ENCODE peak calls at places on chromosome 7, in six cellular contexts. A, V, P, X, R and K are unnamed samples.

GRCh38 chr7:46107610-46108217 is 186.6 kb upstream of the IGFBP3 start:
- DNase-seq in A (no peak), V (no peak), P (no peak), X (no peak), R (no peak), K (no peak)

GRCh38 chr7:8232999-8233847 is 28.7 kb downstream of the ICA1 start:
- DNase-seq in A (no peak), V (no peak), P (no peak), X (no peak), R (peak), K (no peak)

GRCh38 chr7:66642186-66642585 is 13.5 kb downstream of the KCTD7 start:
- DNase-seq in A (no peak), V (no peak), P (no peak), X (no peak), R (no peak), K (no peak)

GRCh38 chr7:149872419-149873073 is 1.2 kb upstream of the ATP6V0E2 start:
- DNase-seq in A (peak), V (peak), P (peak), X (peak), R (peak), K (no peak)

GRCh38 chr7:18457832-18458231 is 37.7 kb upstream of the HDAC9 start:
- DNase-seq in A (no peak), V (peak), P (no peak), X (no peak), R (no peak), K (no peak)

GRCh38 chr7:5755704-5756131 is 25.7 kb downstream of the RNF216 start:
- DNase-seq in A (no peak), V (no peak), P (peak), X (peak), R (peak), K (peak)

GRCh38 chr7:20329389-20330175 is 1.1 kb upstream of the ITGB8 start:
- DNase-seq in A (peak), V (peak), P (peak), X (peak), R (peak), K (no peak)

GRCh38 chr7:23470290-23471089 is at the start of gene IGF2BP3:
- DNase-seq in A (no peak), V (peak), P (peak), X (peak), R (peak), K (peak)

GRCh38 chr7:81721428-81721827 is 48.4 kb downstream of the HGF start:
- DNase-seq in A (no peak), V (no peak), P (no peak), X (no peak), R (no peak), K (no peak)

GRCh38 chr7:27170936-27171635 is 3.0 kb downstream of the HOXA10 start:
- DNase-seq in A (no peak), V (no peak), P (no peak), X (no peak), R (no peak), K (no peak)

GRCh38 chr7:86643478-86644281 is at the start of gene GRM3:
- DNase-seq in A (no peak), V (peak), P (no peak), X (peak), R (peak), K (no peak)

GRCh38 chr7:123580406-123581161 is 21.0 kb upstream of the ASB15 start:
- DNase-seq in A (no peak), V (peak), P (no peak), X (peak), R (peak), K (no peak)

GRCh38 chr7:128781851-128782250 is 6.3 kb upstream of the OPN1SW start:
- DNase-seq in A (no peak), V (no peak), P (no peak), X (no peak), R (no peak), K (no peak)

GRCh38 chr7:43569424-43569823 is 13.5 kb upstream of the STK17A start:
- DNase-seq in A (no peak), V (no peak), P (no peak), X (no peak), R (peak), K (no peak)

GRCh38 chr7:139109188-139109982 is at the start of gene ZC3HAV1:
- DNase-seq in A (peak), V (peak), P (peak), X (peak), R (peak), K (peak)

GRCh38 chr7:26506196-26506595 is 214.5 kb downstream of the SNX10 start:
- DNase-seq in A (no peak), V (no peak), P (no peak), X (no peak), R (no peak), K (no peak)

GRCh38 chr7:55573526-55573925 is 1.2 kb upstream of the VOPP1 start:
- DNase-seq in A (no peak), V (no peak), P (no peak), X (no peak), R (peak), K (no peak)

GRCh38 chr7:1752771-1753562 is 82.9 kb downstream of the ELFN1 start:
- DNase-seq in A (no peak), V (no peak), P (peak), X (no peak), R (no peak), K (no peak)

GRCh38 chr7:7642081-7642480 is 1.5 kb downstream of the UMAD1 start:
- DNase-seq in A (no peak), V (no peak), P (no peak), X (no peak), R (no peak), K (no peak)

GRCh38 chr7:106326594-106327537 is 42.1 kb upstream of the NAMPT start:
- DNase-seq in A (no peak), V (no peak), P (no peak), X (no peak), R (peak), K (no peak)

GRCh38 chr7:98254951-98255610 is 3.0 kb upstream of the TECPR1 start:
- DNase-seq in A (no peak), V (no peak), P (no peak), X (no peak), R (peak), K (no peak)

GRCh38 chr7:17530741-17531417 is 232.4 kb downstream of the AHR start:
- DNase-seq in A (no peak), V (peak), P (no peak), X (no peak), R (peak), K (no peak)

GRCh38 chr7:110224643-110225042 is 866.3 kb upstream of the LRRN3 start:
- DNase-seq in A (no peak), V (no peak), P (no peak), X (no peak), R (peak), K (no peak)

GRCh38 chr7:129193892-129194291 is 5.5 kb downstream of the SMO start:
- DNase-seq in A (no peak), V (no peak), P (no peak), X (no peak), R (no peak), K (no peak)

GRCh38 chr7:92875719-92876118 is 39.3 kb upstream of the CDK6 start:
- DNase-seq in A (no peak), V (peak), P (no peak), X (no peak), R (peak), K (no peak)

GRCh38 chr7:129256221-129256620 is 31.4 kb downstream of the AHCYL2 start:
- DNase-seq in A (no peak), V (no peak), P (no peak), X (no peak), R (no peak), K (no peak)

GRCh38 chr7:32347244-32347828 is 142.8 kb downstream of the LSM5 start:
- DNase-seq in A (no peak), V (peak), P (no peak), X (peak), R (peak), K (no peak)

GRCh38 chr7:4791738-4792536 is 16.5 kb downstream of the AP5Z1 start:
- DNase-seq in A (peak), V (peak), P (no peak), X (peak), R (peak), K (no peak)

GRCh38 chr7:159093351-159093971 is 51.2 kb downstream of the VIPR2 start:
- DNase-seq in A (no peak), V (no peak), P (no peak), X (peak), R (no peak), K (no peak)

GRCh38 chr7:16528520-16528919 is 1.9 kb downstream of the LRRC72 start:
- DNase-seq in A (no peak), V (no peak), P (no peak), X (no peak), R (peak), K (no peak)

GRCh38 chr7:94067047-94067446 is 62.9 kb upstream of the BET1 start:
- DNase-seq in A (no peak), V (peak), P (no peak), X (no peak), R (no peak), K (no peak)

DNA sequence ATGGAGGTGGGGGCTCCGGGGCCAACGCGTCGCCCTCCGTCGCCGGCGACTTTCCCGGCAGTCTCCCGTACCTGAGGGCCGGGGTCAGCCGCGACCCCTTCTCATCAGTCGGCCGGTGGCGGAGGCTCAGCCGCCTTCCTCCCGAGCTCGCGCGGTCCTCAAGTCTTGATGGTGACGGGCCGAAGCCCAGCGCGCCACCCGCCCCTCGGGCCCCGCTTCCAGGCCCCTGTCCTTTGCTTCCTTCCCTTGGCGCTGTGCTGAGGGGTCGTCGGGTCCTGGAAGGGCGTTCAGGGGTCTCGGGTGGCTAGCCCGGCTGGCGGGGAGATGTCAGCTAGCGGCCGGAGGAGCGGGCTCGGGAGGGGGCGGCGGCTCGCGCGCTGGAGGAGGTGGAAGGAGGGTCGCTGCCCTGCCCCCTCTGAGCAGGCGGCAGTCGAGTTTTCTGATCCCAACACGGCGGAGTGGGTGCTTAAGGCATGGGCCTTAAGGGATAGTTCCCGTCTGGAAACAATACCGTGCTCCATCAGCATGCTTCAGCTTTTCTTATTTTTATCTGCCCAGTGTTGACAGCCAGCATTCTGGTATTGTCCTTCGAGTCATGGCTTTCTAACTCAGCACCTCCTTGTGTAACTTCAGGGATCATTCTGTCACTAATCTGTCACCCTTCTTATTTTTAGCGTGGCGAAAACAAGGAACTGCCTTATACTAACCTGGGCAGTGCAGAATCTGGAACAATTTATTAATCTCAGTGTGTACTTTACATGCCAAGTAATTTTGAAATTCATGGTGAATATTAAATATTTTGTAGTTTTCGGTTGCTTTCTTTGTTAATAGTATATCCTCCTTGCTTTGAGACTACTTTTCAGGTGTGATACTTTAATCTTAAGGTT is 748 bp downstream of the PHTF2 start:
- DNase-seq in A (peak), V (peak), P (peak), X (peak), R (peak), K (no peak)
- H3K27ac ChIP-seq in A (peak), V (peak), P (peak), X (peak), R (peak), K (peak)

GRCh38 chr7:374706-375490 is 84.9 kb downstream of the FOXL3 start:
- DNase-seq in A (no peak), V (no peak), P (no peak), X (no peak), R (no peak), K (no peak)
- TF ChIP-seq CTCF in A (no peak), V (no peak), P (no peak), X (no peak), R (no peak), K (no peak)

GRCh38 chr7:37438879-37439278 is 9.8 kb downstream of the ELMO1 start:
- DNase-seq in A (no peak), V (no peak), P (no peak), X (no peak), R (no peak), K (no peak)
- H3K27ac ChIP-seq in A (peak), V (no peak), P (no peak), X (no peak), R (no peak), K (no peak)

GRCh38 chr7:88167223-88167622 is 52.6 kb downstream of the SRI start:
- DNase-seq in A (no peak), V (no peak), P (no peak), X (no peak), R (no peak), K (no peak)

DNA sequence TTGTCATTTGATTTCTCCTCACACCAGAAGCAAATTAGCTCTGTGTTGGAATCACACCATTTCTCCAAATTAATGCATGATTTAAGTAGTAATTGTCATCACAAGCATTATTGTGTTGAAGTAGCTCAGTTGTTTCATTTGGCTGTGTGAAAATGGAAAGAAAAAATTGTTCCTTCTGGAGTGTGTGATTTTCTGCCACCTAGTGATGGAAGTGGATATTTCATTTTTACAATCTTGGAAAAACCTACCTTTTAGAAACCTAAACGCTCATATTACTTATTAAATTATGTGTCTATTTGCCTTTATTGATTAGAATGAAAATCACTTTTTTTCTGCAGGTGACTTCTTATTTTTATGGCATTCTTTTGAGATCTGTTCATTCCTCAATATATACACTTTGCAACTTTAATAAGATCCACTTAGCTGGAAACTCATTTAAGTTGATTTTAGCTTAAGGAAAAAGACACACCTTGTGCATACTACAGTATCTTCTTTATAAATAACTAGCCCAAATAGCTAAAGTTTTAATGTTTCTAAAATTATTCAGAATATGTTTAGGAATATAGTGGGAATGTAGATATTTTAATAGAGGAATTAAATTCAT is 50.0 kb downstream of the SRI start:
- DNase-seq in A (no peak), V (peak), P (no peak), X (no peak), R (no peak), K (no peak)
- TF ChIP-seq CTCF in A (peak), V (peak), P (peak), X (peak), R (peak), K (peak)

DNA sequence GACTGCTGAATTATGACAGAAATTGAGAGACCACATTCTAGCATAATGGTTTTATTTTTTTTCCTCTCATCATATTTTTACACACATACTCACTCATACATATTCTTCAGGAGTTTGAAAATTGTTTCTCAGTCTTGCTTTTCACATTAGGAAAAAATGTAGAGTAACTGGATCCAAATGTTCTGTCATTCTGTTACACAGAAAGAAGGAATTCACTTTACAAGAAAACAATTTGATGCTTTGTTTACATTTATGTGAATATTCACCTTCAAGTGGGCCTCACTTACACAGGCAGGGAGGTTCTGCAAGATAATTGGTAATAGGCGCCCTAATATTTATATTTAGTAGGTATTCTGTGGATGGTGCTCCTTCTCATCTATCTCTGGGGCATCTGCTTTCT is 82.0 kb downstream of the ARL4A start:
- DNase-seq in A (no peak), V (no peak), P (no peak), X (no peak), R (peak), K (no peak)
- H3K27ac ChIP-seq in A (no peak), V (no peak), P (no peak), X (no peak), R (no peak), K (no peak)

GRCh38 chr7:135232720-135233119 is 918 bp upstream of the STRA8 start:
- DNase-seq in A (no peak), V (no peak), P (no peak), X (peak), R (no peak), K (no peak)
- TF ChIP-seq CTCF in A (no peak), V (peak), P (no peak), X (peak), R (no peak), K (peak)

DNA sequence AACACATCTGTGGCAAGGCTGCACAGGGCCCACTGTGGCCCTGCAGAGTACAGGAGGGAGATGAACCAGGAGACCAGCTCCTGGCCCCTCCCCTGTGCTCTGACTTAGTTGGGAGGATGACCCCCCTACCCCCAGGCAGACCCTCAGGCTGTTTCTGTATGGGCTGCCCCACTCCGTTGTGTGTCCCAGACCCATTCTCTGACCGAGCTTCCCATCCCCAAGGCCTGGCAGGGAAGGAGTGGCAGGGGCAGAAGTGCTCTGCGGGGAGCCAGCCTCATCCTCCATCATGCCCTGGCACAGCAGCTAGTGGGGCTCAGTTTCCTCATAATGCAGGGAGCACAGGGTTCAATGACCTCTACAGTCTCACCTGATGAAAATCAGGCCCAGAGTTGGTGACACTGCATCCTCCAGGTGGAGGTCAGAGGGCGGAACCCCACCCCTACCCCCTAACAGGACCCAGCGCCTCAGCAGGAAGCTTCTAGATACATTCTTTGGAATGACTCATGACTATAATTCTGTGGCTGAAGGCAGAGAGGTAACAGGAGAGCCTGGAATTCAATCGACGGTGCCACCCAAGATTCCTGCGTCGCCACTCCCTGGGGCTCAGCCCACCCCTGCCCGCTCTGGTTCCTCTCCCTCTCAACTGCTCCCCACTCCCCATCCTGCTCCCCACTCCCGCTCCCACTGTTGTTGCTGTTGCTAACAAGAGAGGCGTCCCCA is 18.2 kb downstream of the PODXL start:
- DNase-seq in A (no peak), V (peak), P (no peak), X (no peak), R (peak), K (no peak)
- H3K27ac ChIP-seq in A (peak), V (peak), P (no peak), X (peak), R (no peak), K (no peak)